ENCODE peak calls at places on chromosomes 12 and 14, in seven cellular contexts. D is BJ; P is globus pallidus; W is activated CD4-positive, alpha-beta T cell treated with anti-CD3 and anti-CD28 coated beads, Interleukin-2, amount 10 ng/mL, durations not matched to agents 7 days and 5 days; G is naive B cell; E is stimulated activated CD4-positive, alpha-beta T cell treated with anti-CD3 and anti-CD28 coated beads, TNF-alpha, amount 100 ng/mL, for 4 hours; L is T-helper 2 cell. V is an unnamed sample.

GRCh38 chr12:132194056-132194455 is 49.8 kb downstream of the NOC4L start:
- DNase-seq in P (no peak), L (peak), G (no peak), E (no peak), D (no peak), W (no peak), V (no peak)

GRCh38 chr14:95713596-95714371 is at the start of gene TCL1A:
- DNase-seq in W (no peak), P (no peak), D (no peak), E (no peak), G (peak), L (no peak), V (no peak)

GRCh38 chr14:59161571-59162175 is 26.8 kb upstream of the DAAM1 start:
- DNase-seq in L (peak), E (no peak), P (no peak), W (peak), G (no peak), D (peak), V (peak)

GRCh38 chr12:132318135-132318534 is 11.3 kb downstream of the GALNT9 start:
- DNase-seq in W (no peak), L (no peak), E (no peak), G (no peak), P (no peak), D (no peak), V (no peak)

GRCh38 chr12:90321369-90321768 is 612.7 kb upstream of the ATP2B1 start:
- DNase-seq in G (no peak), P (no peak), W (no peak), L (no peak), D (no peak), E (no peak), V (no peak)

GRCh38 chr14:54225457-54225856 is 171.3 kb upstream of the CDKN3 start:
- DNase-seq in E (no peak), P (no peak), G (no peak), W (no peak), D (no peak), L (no peak), V (no peak)

GRCh38 chr12:124852911-124853441 is 10.7 kb downstream of the SCARB1 start:
- DNase-seq in G (no peak), L (no peak), E (no peak), W (no peak), D (no peak), P (no peak), V (no peak)

GRCh38 chr14:81172881-81173280 is 47.9 kb downstream of the GTF2A1 start:
- DNase-seq in P (no peak), W (no peak), E (no peak), D (no peak), L (no peak), G (no peak), V (no peak)

GRCh38 chr14:67345583-67345982 is 14.0 kb downstream of the ATP6V1D start:
- DNase-seq in E (no peak), W (no peak), L (no peak), P (no peak), D (no peak), G (no peak), V (no peak)

GRCh38 chr12:92987846-92988621 is 58.9 kb upstream of the EEA1 start:
- DNase-seq in P (peak), W (peak), G (peak), E (no peak), D (no peak), L (peak), V (no peak)

GRCh38 chr12:2051700-2052625 is 824 bp upstream of the CACNA1C start:
- DNase-seq in P (no peak), G (no peak), W (no peak), D (no peak), E (no peak), L (no peak), V (no peak)

GRCh38 chr12:21940972-21941521 is at the start of gene ABCC9:
- DNase-seq in W (peak), G (no peak), E (no peak), P (peak), L (peak), D (no peak), V (no peak)

GRCh38 chr12:6553051-6553868 is 2.6 kb downstream of the IFFO1 start:
- DNase-seq in L (no peak), G (no peak), D (no peak), P (no peak), E (no peak), W (no peak), V (no peak)

GRCh38 chr12:77608157-77608755 is 222.4 kb upstream of the NAV3 start:
- DNase-seq in G (no peak), P (peak), E (no peak), L (no peak), W (no peak), D (no peak), V (no peak)

GRCh38 chr12:77122236-77122635 is 56.9 kb upstream of the E2F7 start:
- DNase-seq in G (no peak), D (peak), E (no peak), W (no peak), P (no peak), L (no peak), V (no peak)

GRCh38 chr12:46744256-46744655 is 81.5 kb downstream of the SLC38A4 start:
- DNase-seq in E (no peak), G (no peak), L (no peak), W (no peak), D (no peak), P (no peak), V (no peak)

GRCh38 chr14:100818221-100818699 is 7.7 kb upstream of the MEG3 start:
- DNase-seq in P (no peak), G (no peak), E (no peak), D (no peak), W (no peak), L (no peak), V (no peak)